ENCODE peak calls at places on chromosomes 1 and 21, in five cellular contexts. P, Q, I, M and J are unnamed samples.
A peak's percentile ranks its signal among the peaks of the same experiment; 100 is the strongest.

GRCh38 chr1:170071378-170071777 is 3.1 kb downstream of the KIFAP3 start:
- DNase-seq in Q (no peak), P (no peak), M (no peak), I (no peak), J (no peak)

GRCh38 chr1:65255088-65256050 is 54.0 kb upstream of the DNAJC6 start:
- DNase-seq in Q (no peak), I (no peak), P (no peak), M (no peak), J (no peak)

GRCh38 chr1:23561813-23562100 is 2.5 kb upstream of the ID3 start:
- DNase-seq in M (no peak), P (no peak), I (no peak), Q (no peak), J (no peak)

GRCh38 chr1:101291562-101292035 is 54.8 kb downstream of the S1PR1 start:
- DNase-seq in Q (peak; percentile 49), M (no peak), I (no peak), P (no peak), J (no peak)

GRCh38 chr1:158996998-158997397 is 12.7 kb upstream of the IFI16 start:
- DNase-seq in M (no peak), Q (no peak), P (no peak), I (no peak), J (no peak)

GRCh38 chr1:59543211-59543668 is 246.3 kb downstream of the FGGY start:
- DNase-seq in P (no peak), Q (no peak), M (no peak), I (no peak), J (no peak)

GRCh38 chr1:232334811-232335210 is 295.1 kb downstream of the SIPA1L2 start:
- DNase-seq in I (no peak), Q (no peak), M (no peak), P (no peak), J (no peak)

GRCh38 chr1:16167331-16168143 is 11.7 kb upstream of the EPHA2 start:
- DNase-seq in Q (no peak), P (no peak), I (peak; percentile 45), M (no peak), J (peak; percentile 68)

GRCh38 chr1:171346866-171347265 is 32.9 kb downstream of the FMO4 start:
- DNase-seq in P (no peak), Q (no peak), M (no peak), I (no peak), J (no peak)

DNA sequence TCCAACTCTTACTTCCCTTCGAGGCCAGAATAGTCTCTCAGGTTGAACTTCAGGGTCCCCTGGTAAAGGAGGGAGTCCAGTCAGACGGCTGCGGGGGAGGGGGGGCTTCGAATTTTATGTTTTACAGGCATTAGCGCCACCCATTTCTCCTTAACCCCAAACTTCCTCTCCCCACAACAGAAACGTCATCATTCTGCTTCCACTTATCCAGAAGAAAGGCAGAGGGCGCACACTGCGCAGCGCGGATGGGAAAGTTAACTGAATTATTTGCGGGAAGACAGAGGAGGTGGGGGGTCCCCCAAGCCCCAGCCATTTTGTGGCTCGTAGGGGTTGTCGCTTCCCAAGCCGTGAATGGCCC is 529 bp upstream of the PRMT2 start:
- DNase-seq in M (no peak), I (no peak), Q (peak; percentile 66), P (no peak), J (no peak)
- TF ChIP-seq CTCF in M (peak; percentile 42), I (no peak), Q (no peak), P (peak; percentile 22), J (no peak)

DNA sequence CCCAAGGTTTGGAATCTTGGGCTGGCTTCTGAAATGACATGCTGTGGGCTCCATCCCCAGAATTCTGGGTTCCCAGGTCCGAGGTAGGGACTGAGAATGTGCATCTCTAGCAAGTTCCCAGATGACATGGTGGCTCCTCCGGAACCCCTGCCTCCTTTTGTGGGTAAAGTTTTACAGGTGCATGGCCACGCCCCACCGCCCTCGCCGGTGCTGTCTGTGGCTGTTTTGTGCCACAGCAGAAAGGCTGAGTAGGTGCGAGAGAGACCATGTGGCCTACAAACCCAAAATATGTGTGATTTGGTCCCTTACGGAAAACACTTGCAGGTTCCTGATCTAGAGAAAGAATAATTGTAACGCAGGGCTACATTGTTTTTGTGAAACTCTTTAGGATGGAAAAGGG is 30.9 kb downstream of the SKI start:
- DNase-seq in P (no peak), I (peak; percentile 53), Q (no peak), M (no peak), J (peak; percentile 77)
- TF ChIP-seq CTCF in P (no peak), I (no peak), Q (no peak), M (no peak), J (no peak)

DNA sequence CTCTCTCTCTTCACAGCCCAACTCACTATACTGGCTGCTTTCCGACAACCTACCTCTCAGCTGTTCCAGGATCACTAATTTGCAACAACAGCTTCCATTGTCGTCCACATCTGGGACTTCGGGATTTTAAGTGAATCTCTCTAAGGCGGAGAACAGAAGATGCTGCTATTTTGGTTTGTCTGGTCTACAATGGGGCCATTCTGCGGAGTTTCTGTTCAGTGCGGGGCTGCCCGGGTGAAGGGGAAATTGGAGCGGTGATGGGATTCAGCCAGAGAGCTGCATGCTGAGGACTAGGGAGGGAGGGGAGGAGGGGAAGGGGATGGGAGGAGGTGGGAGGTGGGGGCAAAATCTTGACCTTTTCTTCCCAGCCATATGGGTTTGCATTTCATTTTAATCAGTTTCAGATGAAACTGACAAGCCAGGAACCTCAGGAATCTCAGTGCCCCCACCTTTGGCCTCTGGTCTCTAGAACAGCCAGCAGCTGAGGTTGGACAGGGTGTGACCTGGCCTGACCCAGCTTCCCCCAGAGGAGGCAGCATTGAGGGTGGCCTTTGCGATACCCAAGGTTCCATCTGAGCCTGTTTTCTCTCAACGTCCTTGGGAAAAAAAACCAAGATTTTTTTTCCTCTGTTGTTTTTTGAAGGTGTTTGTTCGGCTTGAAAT is 6.9 kb upstream of the SRP9 start:
- DNase-seq in M (no peak), Q (no peak), I (no peak), P (no peak), J (no peak)
- TF ChIP-seq CTCF in M (no peak), Q (no peak), I (no peak), P (no peak), J (no peak)

GRCh38 chr1:84020151-84020550 is 21.2 kb upstream of the TTLL7 start:
- DNase-seq in P (no peak), Q (no peak), I (no peak), M (no peak), J (no peak)
- TF ChIP-seq CTCF in P (no peak), Q (no peak), I (no peak), M (no peak), J (no peak)

GRCh38 chr1:53220962-53221286 is 490 bp upstream of the CZIB start:
- DNase-seq in I (no peak), Q (no peak), M (no peak), P (no peak), J (no peak)

GRCh38 chr1:53214541-53214940 is 5.9 kb downstream of the CZIB start:
- DNase-seq in P (peak; percentile 9), M (no peak), I (no peak), Q (no peak), J (no peak)

GRCh38 chr1:53218201-53218600 is 2.2 kb downstream of the CZIB start:
- DNase-seq in M (no peak), P (peak; percentile 64), I (no peak), Q (no peak), J (no peak)

GRCh38 chr1:53219711-53220110 is 723 bp downstream of the CZIB start:
- DNase-seq in P (peak; percentile 4), I (no peak), M (no peak), Q (no peak), J (no peak)

DNA sequence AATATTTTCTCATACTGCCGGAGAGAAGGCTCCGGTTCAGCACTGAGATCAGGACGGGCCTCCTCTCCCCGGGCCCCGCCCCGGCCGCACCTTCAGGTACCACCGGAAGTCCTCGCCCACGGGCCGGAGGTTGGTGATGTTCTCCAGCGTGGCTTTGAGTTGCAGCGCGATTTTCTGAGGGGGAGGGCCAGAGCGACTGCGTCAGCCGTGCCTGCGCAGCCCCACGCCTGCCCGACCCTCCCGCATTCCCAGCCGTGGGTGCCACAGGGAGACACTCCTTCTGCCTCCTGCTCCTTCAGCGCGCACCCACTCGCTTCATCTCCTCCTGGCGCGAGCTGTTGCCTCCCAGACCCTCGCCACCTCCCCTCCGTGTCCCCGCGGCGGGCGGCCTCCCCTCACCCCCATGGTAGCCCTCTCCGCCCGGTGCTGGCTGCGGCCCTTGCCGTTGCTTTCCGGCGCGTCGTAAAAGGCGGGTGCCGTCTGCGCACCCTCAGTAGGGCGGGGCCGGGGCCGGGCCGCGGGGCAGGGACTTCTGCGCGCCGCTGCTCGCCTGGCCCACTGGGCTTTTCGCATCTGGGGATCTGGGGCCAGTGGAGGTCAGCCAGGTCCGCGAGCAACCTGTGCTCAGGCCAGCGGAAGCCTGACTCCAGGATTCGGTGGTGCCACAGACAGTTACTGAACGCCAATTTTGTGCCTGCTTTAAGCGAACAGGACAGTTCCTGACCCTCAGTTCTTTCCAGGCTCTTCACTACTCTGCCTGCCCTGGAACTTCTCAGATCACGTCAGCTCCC is at the start of gene CZIB:
- DNase-seq in M (peak; percentile 96), Q (peak; percentile 61), P (peak; percentile 96), I (peak; percentile 92), J (peak; percentile 93)
- TF ChIP-seq CTCF in M (no peak), Q (no peak), P (no peak), I (no peak), J (no peak)

GRCh38 chr1:180365039-180365438 is 135.0 kb downstream of the LHX4 start:
- DNase-seq in M (no peak), Q (no peak), I (no peak), P (no peak), J (no peak)
- TF ChIP-seq CTCF in M (no peak), Q (peak; percentile 8), I (no peak), P (no peak), J (no peak)